ENCODE peak calls at places on chromosomes 1 and 21, in five cellular contexts. M, Z, T, H and S are unnamed samples.

GRCh38 chr1:33271666-33272505 is 15.6 kb downstream of the ZNF362 start:
- DNase-seq in H (no peak), T (no peak), M (no peak), Z (no peak), S (no peak)

GRCh38 chr1:84884671-84885389 is 8.2 kb downstream of the LPAR3 start:
- DNase-seq in Z (no peak), M (no peak), H (peak; percentile 39), T (no peak), S (no peak)

GRCh38 chr21:32726742-32727477 is 903 bp downstream of the SYNJ1 start:
- DNase-seq in T (no peak), M (peak; percentile 25), H (peak; percentile 59), Z (peak; percentile 41), S (no peak)

GRCh38 chr1:37159102-37159501 is 124.8 kb upstream of the GRIK3 start:
- DNase-seq in Z (no peak), T (no peak), H (no peak), M (no peak), S (no peak)

GRCh38 chr1:23543707-23544443 is 12.8 kb upstream of the E2F2 start:
- DNase-seq in Z (no peak), T (no peak), M (no peak), H (no peak), S (no peak)

GRCh38 chr1:26538480-26539412 is 9.2 kb downstream of the RPS6KA1 start:
- DNase-seq in T (no peak), M (no peak), H (peak; percentile 50), Z (peak; percentile 24), S (no peak)

GRCh38 chr21:37582613-37583012 is 216.0 kb downstream of the DYRK1A start:
- DNase-seq in H (peak; percentile 81), Z (peak; percentile 39), T (peak; percentile 27), M (no peak), S (no peak)

GRCh38 chr21:40788635-40789034 is 58.3 kb downstream of the DSCAM start:
- DNase-seq in M (no peak), T (no peak), H (no peak), Z (no peak), S (no peak)